ENCODE peak calls at places on chromosomes 16 and 17, in seven cellular contexts. One of them, this sample, is unnamed.

GRCh38 chr17:82242977-82243647 is 14.3 kb downstream of the SLC16A3 start:
- DNase-seq in foreskin fibroblast: peak; percentile 92
- DNase-seq in transverse colon: peak; percentile 65
- DNase-seq in fibroblast of mammary gland: peak; percentile 89
- DNase-seq in HL-60: peak; percentile 61
- DNase-seq in ascending aorta: no peak
- DNase-seq in neuronal stem cell: no peak
- DNase-seq in this sample: peak; percentile 71

GRCh38 chr17:19382581-19383444 is 4.2 kb downstream of the MFAP4 start:
- DNase-seq in foreskin fibroblast: no peak
- DNase-seq in transverse colon: no peak
- DNase-seq in fibroblast of mammary gland: no peak
- DNase-seq in HL-60: no peak
- DNase-seq in ascending aorta: no peak
- DNase-seq in neuronal stem cell: no peak
- DNase-seq in this sample: no peak

GRCh38 chr16:72995151-72995881 is 52.6 kb downstream of the ZFHX3 start:
- DNase-seq in foreskin fibroblast: no peak
- DNase-seq in transverse colon: peak; percentile 34
- DNase-seq in fibroblast of mammary gland: no peak
- DNase-seq in HL-60: peak; percentile 34
- DNase-seq in ascending aorta: no peak
- DNase-seq in neuronal stem cell: peak; percentile 47
- DNase-seq in this sample: no peak

GRCh38 chr17:44043326-44043725 is 23.1 kb downstream of the LSM12 start:
- DNase-seq in foreskin fibroblast: peak; percentile 51
- DNase-seq in transverse colon: no peak
- DNase-seq in fibroblast of mammary gland: peak; percentile 79
- DNase-seq in HL-60: peak; percentile 47
- DNase-seq in ascending aorta: no peak
- DNase-seq in neuronal stem cell: no peak
- DNase-seq in this sample: no peak

GRCh38 chr16:11063432-11064201 is 119.3 kb downstream of the CLEC16A start:
- DNase-seq in foreskin fibroblast: peak; percentile 57
- DNase-seq in transverse colon: no peak
- DNase-seq in fibroblast of mammary gland: no peak
- DNase-seq in HL-60: no peak
- DNase-seq in ascending aorta: no peak
- DNase-seq in neuronal stem cell: no peak
- DNase-seq in this sample: no peak

GRCh38 chr17:27543464-27543856 is 87.2 kb downstream of the KSR1 start:
- DNase-seq in foreskin fibroblast: no peak
- DNase-seq in transverse colon: no peak
- DNase-seq in fibroblast of mammary gland: no peak
- DNase-seq in HL-60: no peak
- DNase-seq in ascending aorta: no peak
- DNase-seq in neuronal stem cell: no peak
- DNase-seq in this sample: no peak

GRCh38 chr17:65025288-65025687 is 31.3 kb downstream of the GNA13 start:
- DNase-seq in foreskin fibroblast: no peak
- DNase-seq in transverse colon: no peak
- DNase-seq in fibroblast of mammary gland: no peak
- DNase-seq in HL-60: no peak
- DNase-seq in ascending aorta: no peak
- DNase-seq in neuronal stem cell: no peak
- DNase-seq in this sample: no peak

GRCh38 chr16:84341533-84342295 is 26.6 kb upstream of the ATP2C2 start:
- DNase-seq in foreskin fibroblast: no peak
- DNase-seq in transverse colon: peak; percentile 77
- DNase-seq in fibroblast of mammary gland: no peak
- DNase-seq in HL-60: no peak
- DNase-seq in ascending aorta: no peak
- DNase-seq in neuronal stem cell: no peak
- DNase-seq in this sample: no peak

GRCh38 chr16:53905028-53905427 is 201.1 kb downstream of the FTO start:
- DNase-seq in foreskin fibroblast: no peak
- DNase-seq in transverse colon: no peak
- DNase-seq in fibroblast of mammary gland: no peak
- DNase-seq in HL-60: no peak
- DNase-seq in ascending aorta: no peak
- DNase-seq in neuronal stem cell: no peak
- DNase-seq in this sample: no peak

GRCh38 chr17:5533486-5534315 is 47.3 kb downstream of the MIS12 start:
- DNase-seq in foreskin fibroblast: no peak
- DNase-seq in transverse colon: no peak
- DNase-seq in fibroblast of mammary gland: no peak
- DNase-seq in HL-60: no peak
- DNase-seq in ascending aorta: no peak
- DNase-seq in neuronal stem cell: no peak
- DNase-seq in this sample: no peak

GRCh38 chr16:1613240-1613639 is 1.1 kb downstream of the CRAMP1 start:
- DNase-seq in foreskin fibroblast: peak; percentile 29
- DNase-seq in transverse colon: no peak
- DNase-seq in fibroblast of mammary gland: no peak
- DNase-seq in HL-60: peak; percentile 10
- DNase-seq in ascending aorta: no peak
- DNase-seq in neuronal stem cell: no peak
- DNase-seq in this sample: no peak

GRCh38 chr17:58381124-58381838 is 29.3 kb upstream of the SUPT4H1 start:
- DNase-seq in foreskin fibroblast: no peak
- DNase-seq in transverse colon: no peak
- DNase-seq in fibroblast of mammary gland: no peak
- DNase-seq in HL-60: no peak
- DNase-seq in ascending aorta: no peak
- DNase-seq in neuronal stem cell: no peak
- DNase-seq in this sample: peak; percentile 27

GRCh38 chr17:82020874-82021727 is 1.6 kb downstream of the CENPX start:
- DNase-seq in foreskin fibroblast: peak; percentile 90
- DNase-seq in transverse colon: peak; percentile 80
- DNase-seq in fibroblast of mammary gland: peak; percentile 76
- DNase-seq in HL-60: peak; percentile 75
- DNase-seq in ascending aorta: no peak
- DNase-seq in neuronal stem cell: no peak
- DNase-seq in this sample: peak; percentile 40

GRCh38 chr17:36092228-36092627 is 2.3 kb upstream of the CCL3 start:
- DNase-seq in foreskin fibroblast: no peak
- DNase-seq in transverse colon: no peak
- DNase-seq in fibroblast of mammary gland: no peak
- DNase-seq in HL-60: no peak
- DNase-seq in ascending aorta: no peak
- DNase-seq in neuronal stem cell: no peak
- DNase-seq in this sample: no peak

GRCh38 chr17:34572483-34572882 is 6.9 kb upstream of the TMEM132E start:
- DNase-seq in foreskin fibroblast: no peak
- DNase-seq in transverse colon: no peak
- DNase-seq in fibroblast of mammary gland: no peak
- DNase-seq in HL-60: no peak
- DNase-seq in ascending aorta: no peak
- DNase-seq in neuronal stem cell: no peak
- DNase-seq in this sample: no peak

GRCh38 chr17:64230551-64231408 is 32.3 kb downstream of the TEX2 start:
- DNase-seq in foreskin fibroblast: peak; percentile 91
- DNase-seq in transverse colon: no peak
- DNase-seq in fibroblast of mammary gland: peak; percentile 97
- DNase-seq in HL-60: no peak
- DNase-seq in ascending aorta: no peak
- DNase-seq in neuronal stem cell: no peak
- DNase-seq in this sample: peak; percentile 79

GRCh38 chr16:2983706-2984136 is 3.5 kb upstream of the PKMYT1 start:
- DNase-seq in foreskin fibroblast: peak; percentile 92
- DNase-seq in transverse colon: peak; percentile 89
- DNase-seq in fibroblast of mammary gland: peak; percentile 75
- DNase-seq in HL-60: peak; percentile 81
- DNase-seq in ascending aorta: peak; percentile 31
- DNase-seq in neuronal stem cell: peak; percentile 79
- DNase-seq in this sample: peak; percentile 48

GRCh38 chr17:7745748-7746470 is 28.4 kb downstream of the DNAH2 start:
- DNase-seq in foreskin fibroblast: peak; percentile 89
- DNase-seq in transverse colon: no peak
- DNase-seq in fibroblast of mammary gland: peak; percentile 81
- DNase-seq in HL-60: peak; percentile 30
- DNase-seq in ascending aorta: no peak
- DNase-seq in neuronal stem cell: no peak
- DNase-seq in this sample: peak; percentile 58

GRCh38 chr16:8374032-8374431 is 216.3 kb downstream of the TMEM114 start:
- DNase-seq in foreskin fibroblast: no peak
- DNase-seq in transverse colon: no peak
- DNase-seq in fibroblast of mammary gland: no peak
- DNase-seq in HL-60: no peak
- DNase-seq in ascending aorta: no peak
- DNase-seq in neuronal stem cell: no peak
- DNase-seq in this sample: no peak

GRCh38 chr17:75081611-75082540 is 5.9 kb upstream of the SLC16A5 start:
- DNase-seq in foreskin fibroblast: no peak
- DNase-seq in transverse colon: no peak
- DNase-seq in fibroblast of mammary gland: no peak
- DNase-seq in HL-60: no peak
- DNase-seq in ascending aorta: no peak
- DNase-seq in neuronal stem cell: no peak
- DNase-seq in this sample: no peak

GRCh38 chr16:18069683-18070082 is 266.9 kb downstream of the NPIPA8 start:
- DNase-seq in foreskin fibroblast: no peak
- DNase-seq in transverse colon: no peak
- DNase-seq in fibroblast of mammary gland: no peak
- DNase-seq in HL-60: no peak
- DNase-seq in ascending aorta: no peak
- DNase-seq in neuronal stem cell: no peak
- DNase-seq in this sample: no peak

GRCh38 chr16:66741131-66741900 is 10.1 kb downstream of the DYNC1LI2 start:
- DNase-seq in foreskin fibroblast: peak; percentile 98
- DNase-seq in transverse colon: peak; percentile 89
- DNase-seq in fibroblast of mammary gland: peak; percentile 91
- DNase-seq in HL-60: no peak
- DNase-seq in ascending aorta: peak; percentile 75
- DNase-seq in neuronal stem cell: no peak
- DNase-seq in this sample: peak; percentile 87

GRCh38 chr16:15055141-15056053 is 477 bp downstream of the NTAN1 start:
- DNase-seq in foreskin fibroblast: peak; percentile 62
- DNase-seq in transverse colon: peak; percentile 69
- DNase-seq in fibroblast of mammary gland: peak; percentile 30
- DNase-seq in HL-60: peak; percentile 28
- DNase-seq in ascending aorta: no peak
- DNase-seq in neuronal stem cell: no peak
- DNase-seq in this sample: no peak

DNA sequence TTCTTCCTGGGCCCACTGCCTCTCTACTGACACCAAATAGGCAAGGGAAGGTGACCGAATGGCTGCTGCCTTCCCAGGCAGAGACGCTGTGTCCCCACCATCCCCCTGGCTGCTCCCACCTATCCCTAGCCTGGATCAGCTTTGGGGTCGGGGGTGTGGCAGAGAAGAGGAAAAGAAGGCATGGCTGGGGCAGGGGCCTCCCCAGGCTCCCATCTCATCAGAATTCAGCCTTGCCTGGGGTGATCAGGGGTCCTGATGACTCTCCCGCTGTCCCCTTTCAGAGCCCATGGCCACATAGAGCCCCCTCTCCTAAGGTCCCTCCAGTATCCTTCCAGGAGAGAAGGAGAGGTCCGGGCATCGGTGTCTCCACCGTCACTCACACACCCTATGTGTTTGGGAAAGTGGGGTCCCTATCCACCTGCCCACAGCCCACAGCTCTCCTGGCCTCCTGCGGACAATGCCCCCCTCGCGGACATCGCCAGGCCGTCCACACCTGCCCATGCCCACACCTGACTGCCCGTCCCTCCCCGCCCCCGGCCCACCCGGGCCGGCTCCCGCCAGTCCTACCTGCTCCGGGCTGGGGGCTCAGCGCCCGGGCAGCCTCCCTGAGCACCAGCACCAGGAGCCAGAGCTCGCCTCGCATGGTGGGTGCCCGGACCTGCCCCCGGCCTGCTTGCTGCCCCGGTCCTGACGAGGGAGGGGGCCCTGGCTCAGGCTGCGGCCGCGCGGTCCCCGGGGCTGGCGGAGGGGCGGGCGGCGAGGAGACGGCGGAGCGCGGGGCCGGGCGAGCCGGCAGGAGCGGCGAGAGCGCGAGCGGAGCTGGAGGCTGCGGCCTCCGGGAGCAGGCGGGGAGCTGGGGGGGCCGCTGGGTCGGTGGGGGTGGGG is at the start of gene PLXDC1:
- DNase-seq in foreskin fibroblast: no peak
- DNase-seq in transverse colon: no peak
- DNase-seq in fibroblast of mammary gland: no peak
- DNase-seq in HL-60: no peak
- DNase-seq in ascending aorta: no peak
- DNase-seq in neuronal stem cell: no peak
- DNase-seq in this sample: no peak
- H3K4me3 ChIP-seq in foreskin fibroblast: peak within 1 kb of the TSS; percentile 44
- H3K4me3 ChIP-seq in transverse colon: peak within 1 kb of the TSS; percentile 54
- H3K4me3 ChIP-seq in fibroblast of mammary gland: peak within 1 kb of the TSS; percentile 61
- H3K4me3 ChIP-seq in HL-60: peak within 1 kb of the TSS; percentile 88
- H3K4me3 ChIP-seq in ascending aorta: peak within 1 kb of the TSS; percentile 85
- H3K4me3 ChIP-seq in neuronal stem cell: peak within 1 kb of the TSS; percentile 85
- H3K4me3 ChIP-seq in this sample: peak within 1 kb of the TSS; percentile 95

GRCh38 chr16:85679870-85680269 is 8.9 kb downstream of the GINS2 start:
- DNase-seq in foreskin fibroblast: no peak
- DNase-seq in transverse colon: no peak
- DNase-seq in fibroblast of mammary gland: no peak
- DNase-seq in HL-60: no peak
- DNase-seq in ascending aorta: no peak
- DNase-seq in neuronal stem cell: no peak
- DNase-seq in this sample: no peak
- H3K4me3 ChIP-seq in foreskin fibroblast: no peak overlapping the region
- H3K4me3 ChIP-seq in transverse colon: no peak overlapping the region
- H3K4me3 ChIP-seq in fibroblast of mammary gland: no peak overlapping the region
- H3K4me3 ChIP-seq in HL-60: no peak overlapping the region
- H3K4me3 ChIP-seq in ascending aorta: no peak overlapping the region
- H3K4me3 ChIP-seq in neuronal stem cell: no peak overlapping the region
- H3K4me3 ChIP-seq in this sample: no peak overlapping the region

DNA sequence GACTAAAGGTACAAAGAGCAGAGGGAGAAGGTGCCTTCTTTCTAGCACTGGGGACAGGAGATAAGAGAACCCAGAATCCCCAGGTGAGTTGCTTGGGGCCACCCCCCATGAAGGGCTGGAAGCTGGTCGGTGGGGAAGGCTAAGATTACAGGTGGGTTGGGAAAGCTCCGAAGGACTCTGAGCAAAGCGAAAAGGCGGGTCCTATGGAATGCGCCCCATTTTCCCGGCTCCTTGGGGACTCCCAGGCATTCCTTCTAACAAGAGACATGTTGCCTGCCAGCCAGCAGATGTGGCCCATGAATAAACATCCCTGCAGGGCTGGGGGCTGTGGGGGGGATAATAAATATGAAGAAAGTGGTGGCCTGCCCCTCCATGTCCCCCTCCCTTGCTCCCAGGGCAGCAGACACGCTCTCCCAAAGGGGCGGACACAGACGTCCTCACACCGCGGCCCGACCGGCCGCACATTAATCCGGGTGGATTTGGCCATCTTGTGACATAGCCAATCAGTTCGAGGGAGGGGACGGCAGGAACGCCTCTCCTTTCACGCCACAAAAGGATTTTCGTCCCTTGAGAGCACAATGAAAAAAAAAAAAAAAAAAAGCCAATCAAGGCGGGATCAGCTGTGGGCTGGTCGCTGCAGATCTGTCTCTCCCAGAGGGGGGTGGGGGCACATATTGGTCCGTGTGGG is 98.5 kb downstream of the SOX9 start:
- DNase-seq in foreskin fibroblast: peak; percentile 13
- DNase-seq in transverse colon: no peak
- DNase-seq in fibroblast of mammary gland: no peak
- DNase-seq in HL-60: no peak
- DNase-seq in ascending aorta: no peak
- DNase-seq in neuronal stem cell: peak; percentile 85
- DNase-seq in this sample: no peak
- H3K4me3 ChIP-seq in foreskin fibroblast: no peak overlapping the region
- H3K4me3 ChIP-seq in transverse colon: no peak overlapping the region
- H3K4me3 ChIP-seq in fibroblast of mammary gland: no peak overlapping the region
- H3K4me3 ChIP-seq in HL-60: no peak overlapping the region
- H3K4me3 ChIP-seq in ascending aorta: no peak overlapping the region
- H3K4me3 ChIP-seq in neuronal stem cell: no peak overlapping the region
- H3K4me3 ChIP-seq in this sample: peak overlapping the region; percentile 28

GRCh38 chr16:51049678-51050378 is 101.2 kb downstream of the SALL1 start:
- DNase-seq in foreskin fibroblast: no peak
- DNase-seq in transverse colon: no peak
- DNase-seq in fibroblast of mammary gland: no peak
- DNase-seq in HL-60: no peak
- DNase-seq in ascending aorta: no peak
- DNase-seq in neuronal stem cell: no peak
- DNase-seq in this sample: no peak
- H3K4me3 ChIP-seq in foreskin fibroblast: no peak overlapping the region
- H3K4me3 ChIP-seq in transverse colon: no peak overlapping the region
- H3K4me3 ChIP-seq in fibroblast of mammary gland: no peak overlapping the region
- H3K4me3 ChIP-seq in HL-60: no peak overlapping the region
- H3K4me3 ChIP-seq in ascending aorta: no peak overlapping the region
- H3K4me3 ChIP-seq in neuronal stem cell: no peak overlapping the region
- H3K4me3 ChIP-seq in this sample: no peak overlapping the region